ENCODE peak calls at places on chromosomes 5 and 9, in nine cellular contexts. A, Q, L, X, I, C, T, J and G are unnamed samples.

GRCh38 chr5:80326468-80326867 is 6.7 kb downstream of the SPZ1 start:
- DNase-seq in C (no peak), T (no peak), I (no peak), J (no peak), L (no peak), Q (no peak), X (no peak), A (no peak), G (no peak)

GRCh38 chr5:119286516-119287488 is 69.0 kb upstream of the TNFAIP8 start:
- DNase-seq in J (no peak), I (no peak), A (no peak), T (no peak), L (no peak), X (peak), Q (no peak), C (no peak), G (no peak)

GRCh38 chr5:179273441-179274145 is 71.7 kb downstream of the ADAMTS2 start:
- DNase-seq in C (no peak), A (no peak), T (no peak), L (no peak), Q (no peak), J (no peak), I (no peak), X (no peak), G (no peak)

GRCh38 chr5:68225911-68226563 is 10.5 kb downstream of the PIK3R1 start:
- DNase-seq in A (no peak), T (peak), X (no peak), I (no peak), L (no peak), J (no peak), C (no peak), Q (no peak), G (no peak)

GRCh38 chr5:142013734-142014495 is 1.1 kb upstream of the GNPDA1 start:
- DNase-seq in L (no peak), I (peak), C (no peak), J (peak), T (peak), A (no peak), Q (no peak), X (peak), G (no peak)

GRCh38 chr9:108416321-108416720 is 439.5 kb downstream of the ACTL7B start:
- DNase-seq in T (no peak), C (no peak), J (no peak), A (no peak), Q (no peak), L (no peak), I (no peak), X (peak), G (no peak)

GRCh38 chr9:83978992-83979811 is 813 bp downstream of the HNRNPK start:
- DNase-seq in L (peak), J (peak), A (peak), X (peak), C (peak), I (peak), T (peak), Q (peak), G (peak)

GRCh38 chr9:20630241-20630943 is 8.1 kb upstream of the MLLT3 start:
- DNase-seq in A (no peak), C (no peak), I (no peak), T (no peak), Q (no peak), X (no peak), L (no peak), J (no peak), G (no peak)

GRCh38 chr9:137116027-137116507 is 1.5 kb upstream of the DPP7 start:
- DNase-seq in A (no peak), L (no peak), T (no peak), C (no peak), I (no peak), Q (no peak), X (no peak), J (no peak), G (no peak)

GRCh38 chr5:129724647-129725046 is 23.2 kb upstream of the MINAR2 start:
- DNase-seq in C (no peak), Q (no peak), T (no peak), X (no peak), L (no peak), A (no peak), J (no peak), I (no peak), G (no peak)

GRCh38 chr5:134561871-134562296 is 36.4 kb downstream of the JADE2 start:
- DNase-seq in Q (no peak), X (peak), I (no peak), T (no peak), L (no peak), A (no peak), C (no peak), J (no peak), G (peak)

GRCh38 chr5:88665750-88666215 is 217.2 kb downstream of the MEF2C start:
- DNase-seq in T (no peak), X (no peak), L (no peak), Q (no peak), I (no peak), C (no peak), J (no peak), A (peak), G (no peak)

GRCh38 chr5:94694671-94695070 is 76.2 kb downstream of the SLF1 start:
- DNase-seq in A (no peak), L (no peak), X (no peak), Q (no peak), C (no peak), T (no peak), I (no peak), J (no peak), G (no peak)

GRCh38 chr9:84839538-84839937 is 170.0 kb downstream of the NTRK2 start:
- DNase-seq in T (no peak), Q (no peak), J (no peak), C (no peak), I (no peak), X (no peak), L (no peak), A (no peak), G (no peak)

GRCh38 chr5:172370648-172371248 is 83.6 kb downstream of the SH3PXD2B start:
- DNase-seq in T (no peak), X (peak), C (peak), J (peak), A (no peak), L (no peak), Q (no peak), I (peak), G (peak)

GRCh38 chr5:127506616-127507015 is 10.8 kb upstream of the PRRC1 start:
- DNase-seq in I (no peak), L (no peak), T (no peak), A (no peak), X (no peak), J (no peak), C (no peak), Q (no peak), G (no peak)

GRCh38 chr5:168579987-168580508 is 880 bp upstream of the PANK3 start:
- DNase-seq in J (no peak), Q (no peak), C (no peak), L (no peak), T (no peak), A (no peak), I (no peak), X (no peak), G (no peak)

GRCh38 chr5:22889714-22890113 is 36.6 kb upstream of the CDH12 start:
- DNase-seq in L (no peak), J (no peak), A (no peak), C (no peak), I (no peak), T (no peak), Q (no peak), X (no peak), G (no peak)

GRCh38 chr9:112032733-112033132 is 136.1 kb downstream of the UGCG start:
- DNase-seq in X (no peak), J (no peak), A (no peak), L (no peak), T (no peak), C (no peak), I (no peak), Q (no peak), G (no peak)

DNA sequence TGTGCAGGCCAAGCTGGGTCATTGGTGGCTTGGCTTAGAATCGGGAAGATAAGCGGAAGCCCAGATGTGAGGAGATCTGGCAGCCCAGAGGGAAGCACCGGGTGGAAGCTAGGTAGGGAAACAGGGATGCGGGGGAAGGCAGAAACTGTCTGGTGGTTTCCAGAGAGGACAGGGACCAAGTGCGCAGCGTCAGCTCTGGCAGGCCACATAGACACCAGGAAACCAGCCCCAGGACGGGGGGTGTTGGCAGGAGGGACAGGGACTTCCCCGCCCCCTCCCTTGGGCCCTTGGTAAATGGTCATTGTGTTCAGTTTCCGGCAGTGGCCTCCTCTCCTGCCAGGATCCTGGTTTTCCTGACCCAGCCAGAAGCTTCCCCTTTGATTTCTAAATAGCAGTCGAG is 2.0 kb downstream of the RALGDS start:
- DNase-seq in C (no peak), L (no peak), I (no peak), A (peak), T (no peak), J (no peak), Q (peak), X (no peak), G (no peak)
- H3K27ac ChIP-seq in C (no peak), L (no peak), I (no peak), A (peak), T (peak), J (peak), Q (peak), X (no peak), G (no peak)

GRCh38 chr5:158700997-158701391 is 398.7 kb downstream of the EBF1 start:
- DNase-seq in L (no peak), X (no peak), I (no peak), A (no peak), J (no peak), C (no peak), Q (no peak), T (no peak), G (no peak)
- H3K27ac ChIP-seq in L (no peak), X (peak), I (no peak), A (no peak), J (peak), C (no peak), Q (peak), T (peak), G (no peak)

DNA sequence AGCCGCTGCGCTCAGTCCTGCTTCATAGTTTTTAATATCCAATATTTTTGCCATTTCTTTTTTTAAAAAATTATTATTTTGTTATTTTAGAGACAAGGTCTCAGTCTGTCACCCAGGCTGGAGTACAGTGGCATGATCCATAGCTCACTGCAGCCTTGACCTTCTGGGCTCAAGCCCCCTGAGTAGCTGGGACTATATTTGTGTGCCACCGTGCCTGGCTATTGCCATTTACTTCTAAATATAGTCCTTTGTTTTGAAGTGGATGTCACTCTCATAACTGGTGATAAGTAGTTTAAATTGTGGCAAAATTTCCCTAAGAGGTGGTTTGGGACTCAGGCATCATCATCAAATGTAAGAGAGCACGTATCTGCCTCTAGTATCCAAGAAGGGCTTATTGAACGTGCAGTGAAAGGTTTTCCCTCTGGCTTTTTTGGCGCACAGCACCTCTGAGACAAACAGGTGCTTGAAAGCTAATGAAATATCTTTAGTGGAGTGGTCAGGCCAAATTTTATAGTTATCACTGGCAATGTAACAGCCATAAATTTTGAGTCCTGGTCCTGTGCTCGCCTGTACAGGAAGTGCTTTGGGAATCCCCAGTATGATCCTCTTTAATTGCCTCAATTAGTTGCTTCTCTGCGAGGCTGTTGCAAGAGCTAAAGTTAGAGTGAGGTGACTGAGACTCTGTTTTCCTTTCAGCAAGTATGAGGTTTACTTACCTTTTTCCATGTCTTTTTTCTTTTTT is 14.8 kb downstream of the STXBP1 start:
- DNase-seq in I (no peak), X (no peak), Q (no peak), T (no peak), A (no peak), J (no peak), C (no peak), L (no peak), G (no peak)
- H3K27ac ChIP-seq in I (no peak), X (no peak), Q (no peak), T (no peak), A (no peak), J (no peak), C (no peak), L (no peak), G (no peak)

GRCh38 chr5:177363565-177363964 is 5.8 kb downstream of the RGS14 start:
- DNase-seq in C (no peak), T (no peak), X (no peak), I (no peak), A (no peak), L (no peak), J (no peak), Q (no peak), G (no peak)
- H3K27ac ChIP-seq in C (no peak), T (peak), X (peak), I (peak), A (no peak), L (peak), J (peak), Q (no peak), G (no peak)

GRCh38 chr5:17831279-17831678 is 197.0 kb downstream of the TAF11L14 start:
- DNase-seq in Q (no peak), L (no peak), C (no peak), T (no peak), A (no peak), X (no peak), I (no peak), J (no peak), G (no peak)
- H3K27ac ChIP-seq in Q (no peak), L (no peak), C (no peak), T (no peak), A (no peak), X (no peak), I (no peak), J (no peak), G (no peak)

GRCh38 chr5:147552897-147553296 is 43.0 kb upstream of the DPYSL3 start:
- DNase-seq in J (no peak), L (no peak), X (no peak), T (no peak), C (no peak), I (no peak), A (no peak), Q (no peak), G (no peak)

GRCh38 chr5:147551677-147552076 is 41.8 kb upstream of the DPYSL3 start:
- DNase-seq in J (no peak), T (no peak), L (no peak), Q (no peak), A (no peak), X (no peak), I (no peak), C (no peak), G (no peak)

GRCh38 chr5:147544556-147544955 is 34.7 kb upstream of the DPYSL3 start:
- DNase-seq in T (no peak), Q (no peak), I (no peak), A (no peak), L (no peak), C (no peak), J (no peak), X (no peak), G (no peak)

DNA sequence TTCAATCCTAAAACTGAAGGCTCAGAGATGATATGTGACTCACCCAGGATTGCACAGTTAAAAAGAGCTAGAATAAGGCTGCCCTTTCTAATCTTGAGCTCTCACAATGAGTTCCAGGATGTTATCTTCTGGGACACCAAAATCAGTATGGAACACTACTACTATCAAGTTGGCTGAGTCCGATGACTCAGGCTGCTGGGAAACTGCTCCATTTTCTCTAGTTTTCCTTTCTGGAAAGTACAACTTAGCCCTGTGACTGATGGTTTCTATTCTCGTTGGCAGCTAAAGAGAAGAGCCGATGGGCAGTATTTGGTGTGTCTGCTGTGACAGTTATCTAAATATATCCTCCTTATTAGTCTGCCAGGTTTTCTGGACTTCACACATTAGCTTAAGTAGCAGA is 37.9 kb upstream of the DPYSL3 start:
- DNase-seq in X (no peak), C (no peak), I (no peak), L (no peak), T (no peak), J (no peak), Q (no peak), A (no peak), G (no peak)
- H3K27ac ChIP-seq in X (no peak), C (no peak), I (no peak), L (no peak), T (no peak), J (no peak), Q (no peak), A (no peak), G (no peak)

DNA sequence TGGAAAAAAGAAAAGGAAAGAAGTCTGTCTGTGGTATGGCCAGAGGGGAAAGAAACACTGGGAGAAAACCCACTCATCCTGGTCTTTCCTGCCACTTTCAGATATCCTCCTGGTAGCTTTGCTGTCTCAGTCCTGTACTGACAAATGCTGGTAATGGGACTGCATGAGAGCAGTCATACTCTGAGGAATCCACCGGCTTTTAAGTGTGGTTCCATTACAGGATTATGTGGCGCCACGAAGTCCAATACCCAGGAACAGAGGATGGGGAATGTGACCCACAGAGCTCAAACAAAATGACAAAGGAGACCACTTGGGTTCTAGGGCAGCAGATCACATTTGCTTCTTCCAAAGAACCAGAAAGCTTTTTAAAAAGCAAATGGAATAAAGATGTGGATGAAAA is 26.3 kb upstream of the FBP1 start:
- DNase-seq in L (no peak), J (no peak), Q (no peak), C (no peak), A (no peak), I (no peak), T (no peak), X (no peak), G (no peak)
- H3K27ac ChIP-seq in L (no peak), J (no peak), Q (no peak), C (no peak), A (no peak), I (no peak), T (no peak), X (no peak), G (no peak)